ENCODE peak calls at places on chromosomes 12 and 14, in seven cellular contexts. Q is effector memory CD4-positive, alpha-beta T cell; F is tibial nerve; G is ovary; U is cardiac muscle cell; M is GM23248; N is A549. J is an unnamed sample. For H3K4me1, the result is how much of the 10 kb centered on the place peaks cover.

GRCh38 chr12:67716817-67717216 is 68.3 kb downstream of the DYRK2 start:
- DNase-seq in U (no peak), F (no peak), G (no peak), N (no peak), Q (no peak), M (peak), J (no peak)

GRCh38 chr14:101412741-101413140 is 148.6 kb upstream of the DIO3 start:
- DNase-seq in Q (no peak), F (no peak), G (no peak), N (peak), U (no peak), M (no peak), J (no peak)

GRCh38 chr12:23222801-23223200 is 597.8 kb downstream of the ETNK1 start:
- DNase-seq in G (no peak), N (no peak), F (no peak), M (no peak), Q (no peak), U (no peak), J (no peak)

GRCh38 chr14:94716976-94717375 is 52.9 kb downstream of the GSC start:
- DNase-seq in U (no peak), M (no peak), F (no peak), G (no peak), N (no peak), Q (no peak), J (no peak)

GRCh38 chr14:92280554-92281262 is 42.3 kb upstream of the SLC24A4 start:
- DNase-seq in N (no peak), G (no peak), F (no peak), U (no peak), M (no peak), Q (no peak), J (no peak)

GRCh38 chr12:12998248-12998647 is 1.8 kb downstream of the HEBP1 start:
- DNase-seq in N (no peak), G (no peak), U (no peak), Q (no peak), M (no peak), F (no peak), J (no peak)

GRCh38 chr12:67069451-67070306 is 199.5 kb upstream of the CAND1 start:
- DNase-seq in F (no peak), G (peak), Q (no peak), M (peak), N (peak), U (peak), J (no peak)

GRCh38 chr12:78210894-78211302 is 380.2 kb downstream of the NAV3 start:
- DNase-seq in N (peak), U (no peak), F (no peak), Q (no peak), G (no peak), M (peak), J (no peak)

GRCh38 chr12:127625372-127625771 is 641.6 kb upstream of the TMEM132C start:
- DNase-seq in F (no peak), N (no peak), Q (no peak), G (no peak), M (no peak), U (no peak), J (no peak)

GRCh38 chr14:63705561-63706070 is 22.2 kb downstream of the SGPP1 start:
- DNase-seq in G (no peak), N (no peak), M (no peak), F (no peak), Q (no peak), U (no peak), J (no peak)

GRCh38 chr12:108040968-108041367 is 88.1 kb upstream of the WSCD2 start:
- DNase-seq in U (peak), G (no peak), F (no peak), M (no peak), N (no peak), Q (no peak), J (no peak)

GRCh38 chr14:59098377-59098776 is 90.1 kb upstream of the DAAM1 start:
- DNase-seq in M (peak), Q (no peak), N (peak), U (no peak), F (no peak), G (no peak), J (no peak)

GRCh38 chr12:106978035-106978800 is 8.7 kb downstream of the MTERF2 start:
- DNase-seq in U (peak), N (no peak), M (peak), F (peak), G (peak), Q (no peak), J (no peak)

GRCh38 chr14:48005986-48006385 is 330.6 kb upstream of the MDGA2 start:
- DNase-seq in U (no peak), G (no peak), N (no peak), Q (no peak), M (no peak), F (no peak), J (no peak)

GRCh38 chr14:74754157-74754556 is 9.0 kb upstream of the YLPM1 start:
- DNase-seq in U (no peak), N (no peak), F (no peak), M (no peak), Q (no peak), G (no peak), J (no peak)

GRCh38 chr12:77685112-77685511 is 145.6 kb upstream of the NAV3 start:
- DNase-seq in N (peak), U (peak), Q (no peak), G (peak), F (peak), M (peak), J (peak)

GRCh38 chr12:122097641-122098364 is 19.2 kb downstream of the MLXIP start:
- DNase-seq in U (peak), G (peak), N (peak), Q (no peak), F (no peak), M (no peak), J (no peak)

GRCh38 chr12:2251485-2252179 is 198.8 kb downstream of the CACNA1C start:
- DNase-seq in U (no peak), G (no peak), Q (no peak), N (no peak), F (no peak), M (no peak), J (no peak)

GRCh38 chr12:53862831-53863230 is 75.8 kb upstream of the HOXC13 start:
- DNase-seq in M (peak), G (no peak), N (peak), Q (no peak), F (no peak), U (no peak), J (no peak)

GRCh38 chr12:106247731-106248176 is at the start of gene CKAP4:
- DNase-seq in Q (peak), U (peak), N (peak), M (peak), F (peak), G (peak), J (peak)

GRCh38 chr14:98130691-98131090 is 1141.3 kb downstream of the BCL11B start:
- DNase-seq in F (no peak), N (no peak), U (no peak), Q (no peak), G (no peak), M (no peak), J (no peak)

GRCh38 chr14:59422069-59422881 is 42.9 kb downstream of the GPR135 start:
- DNase-seq in Q (no peak), M (no peak), G (no peak), U (peak), F (no peak), N (no peak), J (no peak)

GRCh38 chr12:62227091-62227490 is 33.1 kb upstream of the USP15 start:
- DNase-seq in M (no peak), G (no peak), Q (no peak), N (no peak), F (no peak), U (no peak), J (no peak)

GRCh38 chr12:116324684-116325664 is 47.5 kb upstream of the MED13L start:
- DNase-seq in N (no peak), G (no peak), M (no peak), Q (no peak), U (no peak), F (no peak), J (no peak)

DNA sequence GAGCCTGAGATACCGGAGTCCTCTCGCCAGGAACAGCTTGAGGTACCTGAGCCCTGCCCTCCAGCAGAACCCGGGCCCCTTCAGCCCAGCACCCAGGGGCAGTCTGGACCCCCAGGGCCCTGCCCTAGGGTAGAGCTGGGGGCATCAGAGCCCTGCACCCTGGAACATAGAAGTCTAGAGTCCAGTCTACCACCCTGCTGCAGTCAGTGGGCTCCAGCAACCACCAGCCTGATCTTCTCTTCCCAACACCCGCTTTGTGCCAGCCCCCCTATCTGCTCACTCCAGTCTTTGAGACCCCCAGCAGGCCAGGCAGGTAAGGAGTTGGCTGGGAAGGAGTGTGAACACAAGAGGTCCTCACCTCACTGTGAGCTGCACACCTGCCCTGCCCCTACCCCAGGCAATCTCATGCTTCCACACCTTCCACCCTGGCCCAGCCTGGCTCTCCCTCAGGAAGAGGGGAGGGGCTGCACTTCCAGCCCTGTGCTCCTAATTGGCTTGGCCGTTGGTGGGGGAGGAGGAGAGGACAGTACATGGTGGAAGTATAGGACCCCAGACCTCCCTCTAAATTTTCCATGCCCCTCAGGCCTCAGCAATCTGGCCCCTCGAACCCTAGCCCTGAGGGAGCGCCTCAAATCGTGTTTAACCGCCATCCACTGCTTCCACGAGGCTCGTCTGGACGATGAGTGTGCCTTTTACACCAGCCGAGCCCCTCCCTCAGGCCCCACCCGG is 6.2 kb downstream of the C1QL4 start:
- DNase-seq in N (no peak), M (no peak), U (no peak), G (no peak), F (no peak), Q (no peak), J (no peak)
- H3K4me1 ChIP-seq in N (under half), M (under half), U (under half), G (under half), F (under half), Q (under half), J (under half)

GRCh38 chr14:24171422-24172260 is at the start of gene REC8:
- DNase-seq in M (no peak), N (no peak), F (peak), U (peak), G (peak), Q (peak), J (peak)
- H3K4me3 ChIP-seq in M (no peak), N (no peak), F (peak), U (peak), G (peak), Q (peak), J (no peak)

DNA sequence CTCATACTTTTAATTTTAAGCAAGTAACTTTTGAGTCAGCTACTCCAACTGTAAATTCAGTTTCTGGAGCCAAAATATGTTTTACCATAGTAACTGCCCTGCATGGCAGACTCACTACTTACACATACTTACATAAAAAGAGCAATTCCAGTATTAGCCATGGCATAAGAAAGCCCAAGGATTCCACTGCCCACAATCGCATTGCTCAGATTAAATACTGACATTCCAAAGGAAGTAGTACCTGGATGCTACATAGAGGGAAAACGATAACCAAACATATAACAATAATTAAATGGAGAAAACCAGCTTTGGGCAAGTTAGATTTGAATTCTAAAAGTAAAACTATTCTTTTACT is 2.2 kb downstream of the SLC38A2 start:
- DNase-seq in G (no peak), N (no peak), M (peak), Q (no peak), U (no peak), F (no peak), J (no peak)
- H3K4me1 ChIP-seq in G (under half), N (half or more), M (under half), Q (under half), U (under half), F (under half), J (under half)

DNA sequence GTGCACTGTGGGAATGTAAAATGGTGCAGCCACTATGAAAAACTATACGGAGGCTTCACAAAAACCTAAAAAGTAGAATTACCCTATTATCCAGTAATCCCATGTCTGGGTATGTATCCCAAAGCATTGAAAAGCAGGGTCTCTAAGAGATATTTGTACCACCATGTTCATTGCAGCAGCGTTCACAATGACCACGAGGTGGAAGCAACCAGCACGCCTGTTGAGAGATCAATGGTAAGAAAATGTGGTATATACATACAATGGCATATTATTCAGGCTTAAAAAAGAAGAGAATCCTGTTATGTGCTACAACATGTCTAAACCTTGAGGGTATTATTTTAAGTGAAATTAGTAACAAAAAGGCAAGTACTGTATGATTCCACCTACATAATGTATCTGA is 910 bp upstream of the NOPCHAP1 start:
- DNase-seq in F (no peak), U (no peak), G (no peak), Q (no peak), N (peak), M (no peak), J (no peak)
- H3K4me3 ChIP-seq in F (no peak), U (no peak), G (no peak), Q (no peak), N (no peak), M (no peak), J (no peak)

DNA sequence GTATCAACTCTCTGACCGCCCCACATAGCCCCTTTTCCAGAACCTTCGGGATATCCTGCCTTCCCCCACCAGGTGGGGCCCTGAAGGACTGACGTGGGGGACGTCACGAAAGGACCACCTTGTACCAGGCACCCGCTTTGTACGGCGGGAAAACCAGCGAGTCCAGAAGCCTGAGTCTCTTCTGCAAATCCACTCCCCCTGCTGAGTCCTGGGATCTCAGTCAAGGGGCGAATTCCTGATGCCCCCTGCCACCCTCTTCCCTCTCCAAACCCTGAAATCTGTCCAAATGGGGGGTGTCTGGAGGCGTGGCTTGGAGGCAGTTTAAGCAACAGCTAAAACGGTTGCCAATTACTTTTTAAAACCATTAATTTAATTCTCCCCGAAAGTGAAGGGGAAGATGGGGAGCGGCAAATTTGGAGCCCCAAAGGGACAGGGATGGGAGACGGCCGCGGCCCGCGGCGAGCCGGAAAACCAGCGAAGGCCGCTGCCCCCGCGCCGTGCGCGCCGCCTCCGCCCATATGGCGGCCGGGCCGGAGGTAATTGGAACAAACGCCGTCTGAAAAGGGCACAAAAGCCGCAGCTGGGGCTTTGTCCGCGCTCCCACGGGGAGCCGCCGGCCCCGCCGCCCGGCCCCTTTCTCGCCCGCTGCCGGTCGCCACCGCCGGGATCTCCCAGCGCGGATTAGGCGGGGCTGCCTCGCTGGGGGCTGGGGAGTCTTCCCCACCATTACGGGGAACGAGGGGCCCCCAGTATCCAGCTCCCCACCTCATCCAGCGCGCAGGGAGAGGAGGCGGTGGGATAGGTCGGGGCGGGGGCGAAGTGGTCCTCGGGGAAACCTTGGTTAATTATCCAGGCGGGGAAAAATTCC is 6.6 kb downstream of the LHX5 start:
- DNase-seq in U (peak), F (no peak), G (no peak), Q (no peak), N (no peak), M (no peak), J (no peak)
- H3K4me1 ChIP-seq in U (under half), F (under half), G (under half), Q (under half), N (under half), M (under half), J (under half)

GRCh38 chr14:103897075-103897947 is 30.9 kb upstream of the TDRD9 start:
- DNase-seq in Q (no peak), N (no peak), U (no peak), F (no peak), M (no peak), G (no peak), J (no peak)
- H3K4me3 ChIP-seq in Q (no peak), N (no peak), U (no peak), F (no peak), M (no peak), G (no peak), J (no peak)

GRCh38 chr12:51869490-51869865 is 18.4 kb upstream of the ANKRD33 start:
- DNase-seq in F (no peak), N (no peak), Q (no peak), U (no peak), M (no peak), G (no peak), J (peak)
- H3K4me1 ChIP-seq in F (under half), N (under half), Q (under half), U (under half), M (under half), G (under half), J (under half)

J was measured in aorta.